ENCODE peak calls at places on chromosomes 11 and 22, in four cellular contexts. One of them, this sample, is unnamed.

GRCh38 chr22:31104869-31105268 is 2.5 kb downstream of the SELENOM start:
- DNase-seq in HTR-8/SVneo: no peak
- DNase-seq in GOT3: no peak
- DNase-seq in stimulated activated CD8-positive, alpha-beta memory T cell treated with anti-CD3 and anti-CD28 coated beads, Interleukin-15, amount 100 ng/mL, for 1 hour: no peak
- DNase-seq in this sample: no peak

GRCh38 chr11:60954421-60954820 is 2.4 kb upstream of the SLC15A3 start:
- DNase-seq in HTR-8/SVneo: no peak
- DNase-seq in GOT3: no peak
- DNase-seq in stimulated activated CD8-positive, alpha-beta memory T cell treated with anti-CD3 and anti-CD28 coated beads, Interleukin-15, amount 100 ng/mL, for 1 hour: no peak
- DNase-seq in this sample: no peak

GRCh38 chr11:126124284-126124683 is 61.6 kb upstream of the CDON start:
- DNase-seq in HTR-8/SVneo: no peak
- DNase-seq in GOT3: no peak
- DNase-seq in stimulated activated CD8-positive, alpha-beta memory T cell treated with anti-CD3 and anti-CD28 coated beads, Interleukin-15, amount 100 ng/mL, for 1 hour: no peak
- DNase-seq in this sample: no peak

GRCh38 chr11:2886191-2886894 is 768 bp upstream of the CDKN1C start:
- DNase-seq in HTR-8/SVneo: no peak
- DNase-seq in GOT3: no peak
- DNase-seq in stimulated activated CD8-positive, alpha-beta memory T cell treated with anti-CD3 and anti-CD28 coated beads, Interleukin-15, amount 100 ng/mL, for 1 hour: no peak
- DNase-seq in this sample: peak

GRCh38 chr11:10303558-10304363 is 1.1 kb upstream of the ADM start:
- DNase-seq in HTR-8/SVneo: peak
- DNase-seq in GOT3: no peak
- DNase-seq in stimulated activated CD8-positive, alpha-beta memory T cell treated with anti-CD3 and anti-CD28 coated beads, Interleukin-15, amount 100 ng/mL, for 1 hour: no peak
- DNase-seq in this sample: peak

GRCh38 chr11:61528114-61528513 is 19.6 kb downstream of the LRRC10B start:
- DNase-seq in HTR-8/SVneo: no peak
- DNase-seq in GOT3: no peak
- DNase-seq in stimulated activated CD8-positive, alpha-beta memory T cell treated with anti-CD3 and anti-CD28 coated beads, Interleukin-15, amount 100 ng/mL, for 1 hour: no peak
- DNase-seq in this sample: no peak

GRCh38 chr11:65047581-65048422 is 6.8 kb downstream of the SAC3D1 start:
- DNase-seq in HTR-8/SVneo: no peak
- DNase-seq in GOT3: no peak
- DNase-seq in stimulated activated CD8-positive, alpha-beta memory T cell treated with anti-CD3 and anti-CD28 coated beads, Interleukin-15, amount 100 ng/mL, for 1 hour: no peak
- DNase-seq in this sample: peak

GRCh38 chr22:24977370-24978230 is 25.1 kb downstream of the KIAA1671 start:
- DNase-seq in HTR-8/SVneo: no peak
- DNase-seq in GOT3: no peak
- DNase-seq in stimulated activated CD8-positive, alpha-beta memory T cell treated with anti-CD3 and anti-CD28 coated beads, Interleukin-15, amount 100 ng/mL, for 1 hour: no peak
- DNase-seq in this sample: peak

GRCh38 chr11:35764414-35764813 is 101.8 kb downstream of the TRIM44 start:
- DNase-seq in HTR-8/SVneo: no peak
- DNase-seq in GOT3: no peak
- DNase-seq in stimulated activated CD8-positive, alpha-beta memory T cell treated with anti-CD3 and anti-CD28 coated beads, Interleukin-15, amount 100 ng/mL, for 1 hour: no peak
- DNase-seq in this sample: no peak

GRCh38 chr22:38203855-38204497 is 2.2 kb downstream of the MAFF start:
- DNase-seq in HTR-8/SVneo: no peak
- DNase-seq in GOT3: no peak
- DNase-seq in stimulated activated CD8-positive, alpha-beta memory T cell treated with anti-CD3 and anti-CD28 coated beads, Interleukin-15, amount 100 ng/mL, for 1 hour: no peak
- DNase-seq in this sample: no peak

GRCh38 chr11:67055812-67056211 is 835 bp upstream of the RHOD start:
- DNase-seq in HTR-8/SVneo: no peak
- DNase-seq in GOT3: no peak
- DNase-seq in stimulated activated CD8-positive, alpha-beta memory T cell treated with anti-CD3 and anti-CD28 coated beads, Interleukin-15, amount 100 ng/mL, for 1 hour: no peak
- DNase-seq in this sample: no peak

GRCh38 chr22:47168900-47169800 is 406.7 kb downstream of the TBC1D22A start:
- DNase-seq in HTR-8/SVneo: peak
- DNase-seq in GOT3: no peak
- DNase-seq in stimulated activated CD8-positive, alpha-beta memory T cell treated with anti-CD3 and anti-CD28 coated beads, Interleukin-15, amount 100 ng/mL, for 1 hour: no peak
- DNase-seq in this sample: peak

GRCh38 chr11:19978668-19979518 is 181.4 kb downstream of the DBX1 start:
- DNase-seq in HTR-8/SVneo: peak
- DNase-seq in GOT3: no peak
- DNase-seq in stimulated activated CD8-positive, alpha-beta memory T cell treated with anti-CD3 and anti-CD28 coated beads, Interleukin-15, amount 100 ng/mL, for 1 hour: no peak
- DNase-seq in this sample: no peak

GRCh38 chr11:47152953-47153950 is 23.4 kb downstream of the ARFGAP2 start:
- DNase-seq in HTR-8/SVneo: peak
- DNase-seq in GOT3: peak
- DNase-seq in stimulated activated CD8-positive, alpha-beta memory T cell treated with anti-CD3 and anti-CD28 coated beads, Interleukin-15, amount 100 ng/mL, for 1 hour: peak
- DNase-seq in this sample: peak

GRCh38 chr11:9565822-9566560 is 7.5 kb upstream of the WEE1 start:
- DNase-seq in HTR-8/SVneo: peak
- DNase-seq in GOT3: peak
- DNase-seq in stimulated activated CD8-positive, alpha-beta memory T cell treated with anti-CD3 and anti-CD28 coated beads, Interleukin-15, amount 100 ng/mL, for 1 hour: no peak
- DNase-seq in this sample: no peak

GRCh38 chr11:68354181-68354872 is 41.9 kb downstream of the LRP5 start:
- DNase-seq in HTR-8/SVneo: peak
- DNase-seq in GOT3: peak
- DNase-seq in stimulated activated CD8-positive, alpha-beta memory T cell treated with anti-CD3 and anti-CD28 coated beads, Interleukin-15, amount 100 ng/mL, for 1 hour: no peak
- DNase-seq in this sample: peak

GRCh38 chr11:93487032-93487483 is 56.1 kb downstream of the SMCO4 start:
- DNase-seq in HTR-8/SVneo: no peak
- DNase-seq in GOT3: no peak
- DNase-seq in stimulated activated CD8-positive, alpha-beta memory T cell treated with anti-CD3 and anti-CD28 coated beads, Interleukin-15, amount 100 ng/mL, for 1 hour: no peak
- DNase-seq in this sample: no peak

GRCh38 chr22:46842606-46843005 is 80.2 kb downstream of the TBC1D22A start:
- DNase-seq in HTR-8/SVneo: no peak
- DNase-seq in GOT3: no peak
- DNase-seq in stimulated activated CD8-positive, alpha-beta memory T cell treated with anti-CD3 and anti-CD28 coated beads, Interleukin-15, amount 100 ng/mL, for 1 hour: no peak
- DNase-seq in this sample: no peak

GRCh38 chr22:45468872-45469572 is 33.7 kb upstream of the FBLN1 start:
- DNase-seq in HTR-8/SVneo: no peak
- DNase-seq in GOT3: no peak
- DNase-seq in stimulated activated CD8-positive, alpha-beta memory T cell treated with anti-CD3 and anti-CD28 coated beads, Interleukin-15, amount 100 ng/mL, for 1 hour: no peak
- DNase-seq in this sample: no peak

GRCh38 chr22:42906605-42907338 is 49.7 kb upstream of the ARFGAP3 start:
- DNase-seq in HTR-8/SVneo: no peak
- DNase-seq in GOT3: no peak
- DNase-seq in stimulated activated CD8-positive, alpha-beta memory T cell treated with anti-CD3 and anti-CD28 coated beads, Interleukin-15, amount 100 ng/mL, for 1 hour: no peak
- DNase-seq in this sample: peak

GRCh38 chr11:71323876-71324526 is 71.6 kb upstream of the SHANK2 start:
- DNase-seq in HTR-8/SVneo: no peak
- DNase-seq in GOT3: no peak
- DNase-seq in stimulated activated CD8-positive, alpha-beta memory T cell treated with anti-CD3 and anti-CD28 coated beads, Interleukin-15, amount 100 ng/mL, for 1 hour: no peak
- DNase-seq in this sample: no peak

GRCh38 chr11:134845474-134846435 is 433.7 kb upstream of the B3GAT1 start:
- DNase-seq in HTR-8/SVneo: no peak
- DNase-seq in GOT3: no peak
- DNase-seq in stimulated activated CD8-positive, alpha-beta memory T cell treated with anti-CD3 and anti-CD28 coated beads, Interleukin-15, amount 100 ng/mL, for 1 hour: no peak
- DNase-seq in this sample: no peak

GRCh38 chr11:72609045-72609444 is 65.2 kb downstream of the PDE2A start:
- DNase-seq in HTR-8/SVneo: no peak
- DNase-seq in GOT3: no peak
- DNase-seq in stimulated activated CD8-positive, alpha-beta memory T cell treated with anti-CD3 and anti-CD28 coated beads, Interleukin-15, amount 100 ng/mL, for 1 hour: no peak
- DNase-seq in this sample: no peak

GRCh38 chr22:30870451-30871345 is 97.9 kb downstream of the MORC2 start:
- DNase-seq in HTR-8/SVneo: no peak
- DNase-seq in GOT3: no peak
- DNase-seq in stimulated activated CD8-positive, alpha-beta memory T cell treated with anti-CD3 and anti-CD28 coated beads, Interleukin-15, amount 100 ng/mL, for 1 hour: no peak
- DNase-seq in this sample: peak

GRCh38 chr11:13256216-13256615 is 21.4 kb upstream of the BMAL1 start:
- DNase-seq in HTR-8/SVneo: no peak
- DNase-seq in GOT3: no peak
- DNase-seq in stimulated activated CD8-positive, alpha-beta memory T cell treated with anti-CD3 and anti-CD28 coated beads, Interleukin-15, amount 100 ng/mL, for 1 hour: no peak
- DNase-seq in this sample: no peak

GRCh38 chr11:46918087-46918751 is at the start of gene LRP4:
- DNase-seq in HTR-8/SVneo: peak
- DNase-seq in GOT3: no peak
- DNase-seq in stimulated activated CD8-positive, alpha-beta memory T cell treated with anti-CD3 and anti-CD28 coated beads, Interleukin-15, amount 100 ng/mL, for 1 hour: no peak
- DNase-seq in this sample: peak

GRCh38 chr11:134498326-134499139 is 86.5 kb upstream of the B3GAT1 start:
- DNase-seq in HTR-8/SVneo: no peak
- DNase-seq in GOT3: no peak
- DNase-seq in stimulated activated CD8-positive, alpha-beta memory T cell treated with anti-CD3 and anti-CD28 coated beads, Interleukin-15, amount 100 ng/mL, for 1 hour: no peak
- DNase-seq in this sample: no peak

GRCh38 chr11:112928136-112928535 is 33.1 kb upstream of the NCAM1 start:
- DNase-seq in HTR-8/SVneo: no peak
- DNase-seq in GOT3: no peak
- DNase-seq in stimulated activated CD8-positive, alpha-beta memory T cell treated with anti-CD3 and anti-CD28 coated beads, Interleukin-15, amount 100 ng/mL, for 1 hour: no peak
- DNase-seq in this sample: no peak

GRCh38 chr11:72067676-72068075 is 12.7 kb downstream of the NUMA1 start:
- DNase-seq in HTR-8/SVneo: no peak
- DNase-seq in GOT3: no peak
- DNase-seq in stimulated activated CD8-positive, alpha-beta memory T cell treated with anti-CD3 and anti-CD28 coated beads, Interleukin-15, amount 100 ng/mL, for 1 hour: no peak
- DNase-seq in this sample: no peak

GRCh38 chr11:66126064-66126463 is 56.0 kb downstream of the PACS1 start:
- DNase-seq in HTR-8/SVneo: no peak
- DNase-seq in GOT3: no peak
- DNase-seq in stimulated activated CD8-positive, alpha-beta memory T cell treated with anti-CD3 and anti-CD28 coated beads, Interleukin-15, amount 100 ng/mL, for 1 hour: no peak
- DNase-seq in this sample: no peak

GRCh38 chr11:14411818-14412217 is 52.8 kb upstream of the RRAS2 start:
- DNase-seq in HTR-8/SVneo: no peak
- DNase-seq in GOT3: no peak
- DNase-seq in stimulated activated CD8-positive, alpha-beta memory T cell treated with anti-CD3 and anti-CD28 coated beads, Interleukin-15, amount 100 ng/mL, for 1 hour: no peak
- DNase-seq in this sample: peak

GRCh38 chr11:43278302-43278956 is 33.4 kb upstream of the API5 start:
- DNase-seq in HTR-8/SVneo: peak
- DNase-seq in GOT3: no peak
- DNase-seq in stimulated activated CD8-positive, alpha-beta memory T cell treated with anti-CD3 and anti-CD28 coated beads, Interleukin-15, amount 100 ng/mL, for 1 hour: no peak
- DNase-seq in this sample: no peak

GRCh38 chr11:64538501-64538951 is 52.5 kb upstream of the SLC22A12 start:
- DNase-seq in HTR-8/SVneo: no peak
- DNase-seq in GOT3: no peak
- DNase-seq in stimulated activated CD8-positive, alpha-beta memory T cell treated with anti-CD3 and anti-CD28 coated beads, Interleukin-15, amount 100 ng/mL, for 1 hour: no peak
- DNase-seq in this sample: no peak

GRCh38 chr22:32539631-32540449 is 65.2 kb downstream of the FBXO7 start:
- DNase-seq in HTR-8/SVneo: no peak
- DNase-seq in GOT3: no peak
- DNase-seq in stimulated activated CD8-positive, alpha-beta memory T cell treated with anti-CD3 and anti-CD28 coated beads, Interleukin-15, amount 100 ng/mL, for 1 hour: no peak
- DNase-seq in this sample: no peak

GRCh38 chr11:100970273-100971164 is 159.1 kb downstream of the PGR start:
- DNase-seq in HTR-8/SVneo: no peak
- DNase-seq in GOT3: no peak
- DNase-seq in stimulated activated CD8-positive, alpha-beta memory T cell treated with anti-CD3 and anti-CD28 coated beads, Interleukin-15, amount 100 ng/mL, for 1 hour: no peak
- DNase-seq in this sample: no peak

GRCh38 chr11:70473873-70474690 is 75.8 kb downstream of the CTTN start:
- DNase-seq in HTR-8/SVneo: no peak
- DNase-seq in GOT3: no peak
- DNase-seq in stimulated activated CD8-positive, alpha-beta memory T cell treated with anti-CD3 and anti-CD28 coated beads, Interleukin-15, amount 100 ng/mL, for 1 hour: no peak
- DNase-seq in this sample: no peak

This sample was measured in Right ventricle myocardium superior.